ENCODE peak calls at places on chromosomes 12 and 14, in seven cellular contexts. G is GM12878, W is transverse colon, J is stomach, Q is H1, X is SK-N-SH, E is sigmoid colon. H is an unnamed sample.

GRCh38 chr14:34301107-34301734 is 160.8 kb downstream of the SPTSSA start:
- DNase-seq in Q (no peak), J (no peak), G (peak; percentile 7), W (no peak), E (no peak), X (peak; percentile 49), H (no peak)

GRCh38 chr14:30143617-30144016 is 216.0 kb upstream of the PRKD1 start:
- DNase-seq in J (no peak), E (no peak), Q (no peak), W (no peak), X (no peak), G (no peak), H (no peak)

GRCh38 chr12:50599366-50600095 is 94.7 kb downstream of the DIP2B start:
- DNase-seq in E (no peak), W (no peak), G (no peak), Q (no peak), J (no peak), X (no peak), H (no peak)

GRCh38 chr12:123773375-123773774 is 11.3 kb downstream of the DNAH10 start:
- DNase-seq in X (no peak), E (no peak), J (no peak), Q (no peak), W (no peak), G (no peak), H (no peak)

GRCh38 chr12:89833337-89834252 is 125.0 kb upstream of the ATP2B1 start:
- DNase-seq in E (no peak), W (no peak), X (peak; percentile 11), G (no peak), Q (no peak), J (no peak), H (no peak)

GRCh38 chr14:65877631-65878030 is 465.1 kb downstream of the FUT8 start:
- DNase-seq in J (no peak), G (no peak), X (no peak), Q (no peak), E (no peak), W (no peak), H (no peak)

GRCh38 chr14:81138429-81138828 is 82.3 kb downstream of the GTF2A1 start:
- DNase-seq in G (no peak), W (no peak), Q (no peak), J (no peak), E (no peak), X (no peak), H (no peak)

GRCh38 chr14:70339970-70340369 is 19.5 kb downstream of the COX16 start:
- DNase-seq in G (no peak), Q (no peak), X (no peak), W (no peak), J (no peak), E (no peak), H (no peak)

GRCh38 chr12:71092290-71092689 is 65.5 kb downstream of the TSPAN8 start:
- DNase-seq in W (no peak), X (no peak), J (no peak), E (no peak), G (no peak), Q (no peak), H (no peak)

GRCh38 chr14:64507376-64508156 is 3.0 kb downstream of the ZBTB1 start:
- DNase-seq in G (no peak), X (no peak), Q (no peak), J (no peak), W (no peak), E (no peak), H (no peak)

GRCh38 chr14:76918176-76918750 is 92.1 kb downstream of the LRRC74A start:
- DNase-seq in W (peak; percentile 52), G (no peak), E (peak; percentile 94), X (peak; percentile 57), J (peak; percentile 57), Q (no peak), H (peak; percentile 95)

GRCh38 chr12:121238086-121238485 is 28.2 kb downstream of the P2RX4 start:
- DNase-seq in E (no peak), X (no peak), Q (no peak), G (no peak), W (no peak), J (no peak), H (no peak)

GRCh38 chr12:113299619-113300237 is 35.2 kb downstream of the SLC8B1 start:
- DNase-seq in E (peak; percentile 81), X (peak; percentile 69), W (peak; percentile 30), G (no peak), J (peak; percentile 32), Q (no peak), H (no peak)

GRCh38 chr14:20383032-20383431 is 30.3 kb downstream of the TEP1 start:
- DNase-seq in G (no peak), W (no peak), Q (no peak), E (peak; percentile 60), X (no peak), J (no peak), H (no peak)

GRCh38 chr14:55752580-55753365 is 172.8 kb downstream of the KTN1 start:
- DNase-seq in E (no peak), Q (no peak), X (no peak), G (no peak), J (peak; percentile 87), W (peak; percentile 25), H (no peak)

GRCh38 chr14:97571861-97572555 is 774.8 kb downstream of the VRK1 start:
- DNase-seq in J (no peak), E (no peak), G (no peak), Q (no peak), W (no peak), X (no peak), H (no peak)

GRCh38 chr12:114254172-114254571 is 151.8 kb downstream of the TBX5 start:
- DNase-seq in X (no peak), Q (no peak), G (no peak), W (no peak), J (no peak), E (no peak), H (no peak)

GRCh38 chr12:28294300-28294699 is 104.0 kb downstream of the CCDC91 start:
- DNase-seq in G (peak; percentile 8), J (no peak), W (no peak), X (no peak), Q (peak; percentile 45), E (no peak), H (no peak)

GRCh38 chr14:96084796-96085195 is 45.6 kb downstream of the C14orf132 start:
- DNase-seq in E (peak; percentile 33), Q (no peak), W (no peak), G (no peak), X (peak; percentile 29), J (no peak), H (no peak)

GRCh38 chr14:96083667-96084320 is 44.6 kb downstream of the C14orf132 start:
- DNase-seq in W (no peak), X (no peak), J (peak; percentile 76), G (no peak), E (peak; percentile 29), Q (no peak), H (no peak)

GRCh38 chr14:96086574-96087077 is 47.5 kb downstream of the C14orf132 start:
- DNase-seq in J (no peak), Q (no peak), G (no peak), X (no peak), E (peak; percentile 56), W (no peak), H (no peak)

GRCh38 chr14:96085369-96085768 is 46.2 kb downstream of the C14orf132 start:
- DNase-seq in G (no peak), E (peak; percentile 13), J (no peak), W (no peak), X (no peak), Q (no peak), H (no peak)

DNA sequence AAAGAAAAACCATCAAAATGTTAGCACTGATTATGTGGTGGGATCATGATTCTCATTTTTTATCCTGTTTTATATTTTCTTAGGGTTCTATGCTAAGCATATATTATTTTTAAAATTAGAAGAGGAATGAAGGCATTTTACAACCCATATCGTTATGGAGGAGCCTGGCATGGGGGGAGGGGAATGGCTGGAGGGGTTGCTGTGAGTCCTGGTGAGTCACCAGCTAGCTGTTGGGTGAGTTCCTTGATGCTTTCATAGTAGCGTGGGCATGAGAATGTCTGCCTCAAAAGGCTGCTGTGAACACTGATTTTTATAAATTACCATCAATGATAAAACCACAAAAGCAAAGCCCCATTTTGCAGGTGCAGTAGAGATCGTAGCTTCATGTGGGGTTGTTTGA is 46.9 kb downstream of the C14orf132 start:
- DNase-seq in G (no peak), X (no peak), Q (no peak), J (no peak), E (peak; percentile 32), W (no peak), H (no peak)
- TF ChIP-seq POLR2AphosphoS5 in G (no peak), X (peak; percentile 26), Q (no peak), J (no peak), E (no peak), W (no peak), H (no peak)

DNA sequence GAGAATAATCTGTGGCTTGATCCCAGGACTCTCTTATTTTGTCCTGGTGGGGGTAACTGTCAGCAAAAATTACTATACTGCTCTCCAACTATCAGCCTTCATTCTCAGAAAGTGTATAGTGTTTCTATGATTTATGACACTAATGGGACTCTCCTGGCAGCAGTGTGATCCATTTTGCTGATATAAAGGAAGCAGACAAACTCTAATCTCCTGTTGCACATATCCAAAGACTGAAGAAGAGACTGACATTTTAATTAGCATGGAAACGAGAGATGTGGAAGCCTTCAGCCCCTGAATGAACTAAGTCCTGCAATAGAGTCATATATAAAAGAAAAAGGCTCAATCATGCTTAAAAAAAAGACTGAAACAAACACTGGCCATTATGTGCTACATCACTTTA is 127.8 kb upstream of the SSTR1 start:
- DNase-seq in J (no peak), G (no peak), X (no peak), E (no peak), W (no peak), Q (no peak), H (no peak)
- TF ChIP-seq EP300 in J (no peak), G (no peak), X (no peak), E (no peak), W (no peak), Q (no peak), H (no peak)

DNA sequence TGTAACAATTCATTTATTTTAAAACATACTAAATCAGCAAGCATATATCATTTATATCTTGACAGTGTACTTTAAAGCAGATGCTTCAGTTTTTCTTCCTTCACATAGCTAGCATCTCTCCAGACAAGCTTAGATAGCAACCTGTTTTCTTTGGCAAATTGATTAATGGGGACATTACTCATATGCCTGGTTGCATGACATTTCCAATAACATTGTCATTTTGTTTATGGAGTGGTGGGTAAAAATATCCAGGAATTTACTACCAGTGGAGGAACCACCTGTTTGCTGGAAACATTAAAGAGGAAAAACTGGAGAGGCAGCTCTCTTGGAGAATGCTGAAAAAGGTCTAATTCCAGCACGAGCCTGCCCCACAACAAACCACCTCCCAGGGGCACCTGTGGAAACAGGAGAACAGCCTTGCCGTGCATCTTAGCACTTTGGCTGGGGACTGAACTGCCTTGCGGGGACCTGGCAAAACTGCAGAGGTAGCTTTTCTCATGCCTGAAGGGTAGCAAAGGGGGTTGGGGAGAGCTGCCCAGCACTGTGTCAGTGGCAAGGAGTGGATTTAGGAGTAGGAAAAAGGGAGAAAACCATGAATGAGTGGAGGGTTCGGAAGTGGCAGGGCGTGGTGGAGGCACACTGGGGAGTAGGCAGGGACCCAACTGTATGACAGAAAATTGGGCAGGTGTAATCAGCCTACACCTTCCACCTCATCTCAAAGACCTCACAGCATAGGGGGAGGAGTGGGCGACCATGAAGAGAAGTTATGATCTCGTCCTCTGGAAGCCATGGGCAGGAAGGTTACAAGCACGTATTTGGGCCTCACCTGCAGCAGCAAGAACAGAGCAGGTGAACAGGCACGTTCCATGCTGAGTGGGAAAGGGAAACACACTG is 11.7 kb upstream of the CREBL2 start:
- DNase-seq in G (no peak), Q (no peak), W (no peak), J (no peak), E (no peak), X (no peak), H (no peak)
- TF ChIP-seq POLR2AphosphoS5 in G (no peak), Q (no peak), W (no peak), J (no peak), E (no peak), X (no peak), H (no peak)

GRCh38 chr12:31324116-31324844 is 1.7 kb downstream of the SINHCAF start:
- DNase-seq in W (peak; percentile 81), E (peak; percentile 86), G (no peak), J (peak; percentile 83), Q (peak; percentile 70), X (peak; percentile 79), H (peak; percentile 93)
- TF ChIP-seq EP300 in W (no peak), E (no peak), G (no peak), J (no peak), Q (no peak), X (no peak), H (no peak)